ENCODE peak calls at places on chromosomes 6 and 20, in five cellular contexts. Z is cardiac fibroblast; Q is stimulated activated naive CD8-positive, alpha-beta T cell treated with anti-CD3 and anti-CD28 coated beads, Interleukin-15, Interleukin-2, amounts not matched to agents 100 U/mL and 50 U/mL, for 24 hours; A is Calu3; N is NCI-H345. O is an unnamed sample.

GRCh38 chr20:51022803-51023616 is at the start of gene KCNG1:
- DNase-seq in Z (peak; percentile 71), Q (peak; percentile 78), A (peak; percentile 91), N (peak; percentile 50), O (no peak)

GRCh38 chr6:79984261-79984660 is 20.2 kb upstream of the TTK start:
- DNase-seq in Z (peak; percentile 35), Q (no peak), A (peak; percentile 6), N (no peak), O (no peak)

GRCh38 chr6:20810732-20811111 is 276.5 kb downstream of the CDKAL1 start:
- DNase-seq in Z (peak; percentile 37), Q (no peak), A (no peak), N (no peak), O (no peak)

GRCh38 chr6:131532476-131533108 is 40.4 kb upstream of the ARG1 start:
- DNase-seq in Z (no peak), Q (peak; percentile 65), A (no peak), N (no peak), O (no peak)

GRCh38 chr6:150777731-150778130 is 87.8 kb upstream of the MTHFD1L start:
- DNase-seq in Z (no peak), Q (no peak), A (no peak), N (no peak), O (no peak)

GRCh38 chr20:57990396-57990987 is 238.0 kb downstream of the ANKRD60 start:
- DNase-seq in Z (peak; percentile 41), Q (no peak), A (no peak), N (no peak), O (no peak)

GRCh38 chr6:143804835-143805239 is 38.3 kb upstream of the LTV1 start:
- DNase-seq in Z (peak; percentile 34), Q (no peak), A (no peak), N (no peak), O (no peak)

GRCh38 chr20:59824711-59825562 is 108.5 kb downstream of the SYCP2 start:
- DNase-seq in Z (no peak), Q (no peak), A (no peak), N (no peak), O (no peak)

GRCh38 chr6:144547409-144547808 is 262.3 kb downstream of the UTRN start:
- DNase-seq in Z (no peak), Q (no peak), A (no peak), N (no peak), O (no peak)

GRCh38 chr6:158621694-158622544 is 22.6 kb downstream of the DYNLT1 start:
- DNase-seq in Z (no peak), Q (no peak), A (no peak), N (no peak), O (no peak)

GRCh38 chr6:90413867-90414266 is 117.2 kb upstream of the BACH2 start:
- DNase-seq in Z (no peak), Q (peak; percentile 85), A (no peak), N (peak; percentile 12), O (no peak)

GRCh38 chr6:152458648-152459047 is 178.5 kb downstream of the SYNE1 start:
- DNase-seq in Z (peak; percentile 38), Q (no peak), A (no peak), N (no peak), O (no peak)

GRCh38 chr6:16238057-16238657 is at the start of gene GMPR:
- DNase-seq in Z (peak; percentile 73), Q (peak; percentile 74), A (peak; percentile 44), N (peak; percentile 9), O (no peak)

GRCh38 chr20:1832634-1833033 is 62.6 kb upstream of the SIRPA start:
- DNase-seq in Z (no peak), Q (no peak), A (no peak), N (peak; percentile 18), O (no peak)

GRCh38 chr20:25025986-25026605 is 31.8 kb downstream of the ACSS1 start:
- DNase-seq in Z (no peak), Q (no peak), A (no peak), N (no peak), O (no peak)

GRCh38 chr20:41524980-41525613 is 93.1 kb downstream of the CHD6 start:
- DNase-seq in Z (peak; percentile 64), Q (no peak), A (peak; percentile 63), N (peak; percentile 20), O (no peak)

GRCh38 chr6:33071579-33071978 is 1.9 kb downstream of the HLA-DPA1 start:
- DNase-seq in Z (no peak), Q (no peak), A (no peak), N (no peak), O (no peak)

GRCh38 chr6:52373294-52373693 is 11.3 kb downstream of the PAQR8 start:
- DNase-seq in Z (no peak), Q (no peak), A (no peak), N (no peak), O (no peak)